ENCODE peak calls at places on chromosomes 1 and 21, in eight cellular contexts. U is tibial nerve, B is left ventricle myocardium inferior, F is GM20000, X is GM23338, Q is mesothelial cell of epicardium, K is bronchial epithelial cell, O is Calu3. L is an unnamed sample.
A peak's percentile ranks its signal among the peaks of the same experiment; 100 is the strongest.

GRCh38 chr1:157147906-157148717 is 9.9 kb upstream of the ETV3 start:
- DNase-seq in U (no peak), B (no peak), F (no peak), X (no peak), Q (no peak), K (peak; percentile 61), O (no peak), L (no peak)

GRCh38 chr1:16434501-16434900 is 2.7 kb downstream of the SPATA21 start:
- DNase-seq in U (no peak), B (no peak), F (no peak), X (no peak), Q (no peak), K (peak; percentile 46), O (no peak), L (no peak)

GRCh38 chr1:96865731-96866684 is 144.4 kb downstream of the PTBP2 start:
- DNase-seq in U (peak; percentile 43), B (no peak), F (no peak), X (no peak), Q (no peak), K (peak; percentile 96), O (no peak), L (no peak)

GRCh38 chr1:240086726-240087125 is 5.0 kb upstream of the FMN2 start:
- DNase-seq in U (no peak), B (no peak), F (no peak), X (no peak), Q (no peak), K (no peak), O (no peak), L (no peak)

GRCh38 chr1:97356309-97356708 is 564.5 kb downstream of the DPYD start:
- DNase-seq in U (no peak), B (no peak), F (no peak), X (no peak), Q (no peak), K (no peak), O (no peak), L (no peak)

GRCh38 chr1:84299536-84300260 is 1.8 kb upstream of the SAMD13 start:
- DNase-seq in U (no peak), B (no peak), F (peak; percentile 17), X (peak; percentile 37), Q (no peak), K (no peak), O (no peak), L (no peak)

GRCh38 chr1:199742547-199742946 is 285.0 kb upstream of the NR5A2 start:
- DNase-seq in U (no peak), B (no peak), F (no peak), X (no peak), Q (no peak), K (peak; percentile 98), O (peak; percentile 27), L (no peak)

GRCh38 chr1:32125313-32125712 is 17.5 kb downstream of the KPNA6 start:
- DNase-seq in U (no peak), B (no peak), F (no peak), X (no peak), Q (no peak), K (no peak), O (no peak), L (no peak)

GRCh38 chr1:25913166-25913565 is 6.9 kb upstream of the STMN1 start:
- DNase-seq in U (no peak), B (no peak), F (no peak), X (no peak), Q (no peak), K (no peak), O (no peak), L (no peak)

GRCh38 chr21:38898422-38899098 is 92.8 kb downstream of the ETS2 start:
- DNase-seq in U (no peak), B (no peak), F (no peak), X (no peak), Q (no peak), K (peak; percentile 53), O (no peak), L (no peak)

GRCh38 chr1:4617506-4617905 is 36.9 kb upstream of the AJAP1 start:
- DNase-seq in U (no peak), B (no peak), F (no peak), X (no peak), Q (no peak), K (no peak), O (no peak), L (no peak)

GRCh38 chr1:198155253-198155652 is 1.5 kb upstream of the NEK7 start:
- DNase-seq in U (no peak), B (no peak), F (no peak), X (no peak), Q (no peak), K (peak; percentile 48), O (peak; percentile 58), L (no peak)

GRCh38 chr1:2608434-2609055 is 22.0 kb downstream of the PRXL2B start:
- DNase-seq in U (no peak), B (no peak), F (no peak), X (no peak), Q (no peak), K (no peak), O (no peak), L (no peak)

DNA sequence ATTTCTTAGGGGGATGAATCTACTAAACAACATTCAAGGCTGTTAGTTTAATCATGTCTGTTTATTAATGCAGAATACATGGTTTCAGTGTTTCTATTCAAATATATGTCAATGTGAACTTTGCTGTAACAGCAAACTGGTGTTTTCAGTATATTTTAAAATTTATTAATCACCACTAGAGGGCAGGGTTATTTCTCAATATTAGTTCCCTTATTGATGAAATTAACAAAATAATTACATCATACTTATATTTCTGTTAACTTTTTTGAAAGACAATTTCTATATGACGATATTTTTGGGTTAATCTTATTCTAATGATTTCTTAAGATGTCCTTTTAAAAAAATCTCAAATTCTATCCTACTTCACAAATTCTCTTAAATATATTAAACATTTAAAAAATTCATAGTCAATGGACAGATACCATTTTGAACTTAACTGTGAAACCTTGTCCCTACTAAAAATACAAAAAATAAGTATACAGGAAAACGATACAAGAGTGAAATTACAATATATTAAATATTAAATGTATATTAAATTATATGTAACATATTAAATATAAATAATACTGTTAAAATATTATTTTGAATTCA is 1034.1 kb upstream of the PRMT6 start:
- DNase-seq in U (no peak), B (no peak), F (peak; percentile 5), X (peak; percentile 55), Q (no peak), K (peak; percentile 30), O (no peak), L (no peak)
- TF ChIP-seq CTCF in U (peak; percentile 31), B (peak; percentile 39), F (no peak), X (no peak), Q (peak; percentile 91), K (peak; percentile 1), O (no peak), L (peak; percentile 10)

GRCh38 chr1:243946946-243947345 is 96.9 kb upstream of the AKT3 start:
- DNase-seq in U (no peak), B (no peak), F (peak; percentile 23), X (peak; percentile 94), Q (no peak), K (no peak), O (peak; percentile 58), L (no peak)
- TF ChIP-seq CTCF in U (peak; percentile 9), B (peak; percentile 50), F (no peak), X (peak; percentile 85), Q (no peak), K (peak; percentile 10), O (peak; percentile 59), L (peak; percentile 20)

GRCh38 chr1:47765742-47766485 is 231.3 kb downstream of the TRABD2B start:
- DNase-seq in U (no peak), B (no peak), F (no peak), X (peak; percentile 17), Q (no peak), K (no peak), O (no peak), L (no peak)

GRCh38 chr1:47769279-47769678 is 227.9 kb downstream of the TRABD2B start:
- DNase-seq in U (no peak), B (no peak), F (no peak), X (no peak), Q (no peak), K (no peak), O (no peak), L (no peak)

GRCh38 chr1:47769983-47770382 is 227.2 kb downstream of the TRABD2B start:
- DNase-seq in U (no peak), B (no peak), F (no peak), X (no peak), Q (no peak), K (no peak), O (no peak), L (no peak)

GRCh38 chr1:47766832-47767740 is 230.1 kb downstream of the TRABD2B start:
- DNase-seq in U (no peak), B (no peak), F (no peak), X (no peak), Q (no peak), K (no peak), O (no peak), L (no peak)

DNA sequence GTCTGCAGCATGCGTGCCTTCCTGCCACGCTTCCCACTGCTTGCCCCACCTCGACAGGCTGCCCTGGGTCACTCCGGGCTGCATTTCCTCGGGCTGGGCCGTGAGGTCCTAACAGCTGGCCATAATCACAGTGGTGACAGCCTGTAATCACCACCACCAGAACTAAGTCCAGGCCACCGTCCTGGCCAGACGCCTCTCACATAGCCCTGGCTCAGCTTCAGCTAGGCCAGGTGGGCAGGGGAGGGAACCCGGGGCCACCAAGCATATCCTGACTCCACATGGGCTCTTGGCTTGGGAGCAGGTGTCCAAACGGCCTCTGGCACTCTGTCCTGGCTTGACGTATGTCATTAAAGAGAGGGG is 229.5 kb downstream of the TRABD2B start:
- DNase-seq in U (no peak), B (peak; percentile 72), F (no peak), X (no peak), Q (no peak), K (no peak), O (no peak), L (no peak)
- TF ChIP-seq CTCF in U (no peak), B (no peak), F (no peak), X (no peak), Q (no peak), K (no peak), O (no peak), L (no peak)

DNA sequence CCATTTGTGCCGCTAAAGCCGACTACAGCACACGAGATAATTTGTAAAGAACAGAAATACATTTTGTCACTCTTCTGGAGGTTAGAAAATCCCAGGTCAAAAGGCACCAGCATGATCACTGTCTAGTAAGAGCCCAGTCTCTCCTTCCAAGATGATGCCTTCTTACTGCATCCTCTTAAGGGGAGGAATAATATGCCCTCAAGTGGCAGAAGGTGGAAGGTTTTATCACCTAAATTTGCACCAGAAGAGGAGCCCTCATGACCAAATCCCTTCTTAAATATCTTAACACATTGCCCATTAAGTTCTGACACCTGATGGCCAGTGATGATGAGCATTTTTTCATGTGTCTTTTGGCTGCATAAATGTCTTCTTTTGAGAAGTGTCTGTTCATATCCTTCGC is 326.7 kb upstream of the RGS18 start:
- DNase-seq in U (no peak), B (no peak), F (no peak), X (peak; percentile 59), Q (no peak), K (peak; percentile 3), O (no peak), L (no peak)
- TF ChIP-seq CTCF in U (no peak), B (no peak), F (no peak), X (peak; percentile 74), Q (no peak), K (no peak), O (no peak), L (no peak)

GRCh38 chr1:38037481-38037939 is 9.1 kb downstream of the POU3F1 start:
- DNase-seq in U (no peak), B (no peak), F (peak; percentile 47), X (no peak), Q (no peak), K (no peak), O (peak; percentile 35), L (no peak)
- TF ChIP-seq CTCF in U (no peak), B (peak; percentile 21), F (no peak), X (peak; percentile 53), Q (no peak), K (peak; percentile 28), O (no peak), L (no peak)

L was measured in sigmoid colon.